ENCODE peak calls at places on chromosome X, in six cellular contexts. One of them, this sample, is unnamed.

GRCh38 chrX:77431227-77431626 is 16.0 kb upstream of the FGF16 start:
- DNase-seq in endothelial cell: no peak
- DNase-seq in GM13977: no peak
- DNase-seq in IMR-90: peak
- DNase-seq in astrocyte: peak
- DNase-seq in nephron progenitor cell: no peak
- DNase-seq in this sample: no peak

GRCh38 chrX:35040871-35041270 is 98.3 kb downstream of the FAM47B start:
- DNase-seq in endothelial cell: no peak
- DNase-seq in GM13977: no peak
- DNase-seq in IMR-90: peak
- DNase-seq in astrocyte: peak
- DNase-seq in nephron progenitor cell: no peak
- DNase-seq in this sample: no peak

GRCh38 chrX:40143001-40143400 is 45.2 kb upstream of the BCOR start:
- DNase-seq in endothelial cell: no peak
- DNase-seq in GM13977: no peak
- DNase-seq in IMR-90: no peak
- DNase-seq in astrocyte: no peak
- DNase-seq in nephron progenitor cell: no peak
- DNase-seq in this sample: no peak

GRCh38 chrX:154657226-154657805 is 3.9 kb upstream of the CTAG2 start:
- DNase-seq in endothelial cell: no peak
- DNase-seq in GM13977: no peak
- DNase-seq in IMR-90: no peak
- DNase-seq in astrocyte: no peak
- DNase-seq in nephron progenitor cell: no peak
- DNase-seq in this sample: no peak

GRCh38 chrX:80550722-80551121 is 130.5 kb downstream of the TENT5D start:
- DNase-seq in endothelial cell: peak
- DNase-seq in GM13977: no peak
- DNase-seq in IMR-90: no peak
- DNase-seq in astrocyte: no peak
- DNase-seq in nephron progenitor cell: no peak
- DNase-seq in this sample: no peak

GRCh38 chrX:22922961-22923360 is 76.8 kb upstream of the DDX53 start:
- DNase-seq in endothelial cell: no peak
- DNase-seq in GM13977: no peak
- DNase-seq in IMR-90: peak
- DNase-seq in astrocyte: peak
- DNase-seq in nephron progenitor cell: no peak
- DNase-seq in this sample: peak

GRCh38 chrX:22541926-22542325 is 269.2 kb downstream of the CBLL2 start:
- DNase-seq in endothelial cell: no peak
- DNase-seq in GM13977: no peak
- DNase-seq in IMR-90: no peak
- DNase-seq in astrocyte: peak
- DNase-seq in nephron progenitor cell: no peak
- DNase-seq in this sample: no peak

GRCh38 chrX:122591546-122591945 is 592.5 kb upstream of the GRIA3 start:
- DNase-seq in endothelial cell: no peak
- DNase-seq in GM13977: no peak
- DNase-seq in IMR-90: no peak
- DNase-seq in astrocyte: no peak
- DNase-seq in nephron progenitor cell: no peak
- DNase-seq in this sample: no peak

GRCh38 chrX:101208152-101208905 is 11.3 kb upstream of the DRP2 start:
- DNase-seq in endothelial cell: no peak
- DNase-seq in GM13977: no peak
- DNase-seq in IMR-90: peak
- DNase-seq in astrocyte: peak
- DNase-seq in nephron progenitor cell: no peak
- DNase-seq in this sample: no peak

GRCh38 chrX:67619253-67619652 is 75.4 kb downstream of the AR start:
- DNase-seq in endothelial cell: no peak
- DNase-seq in GM13977: no peak
- DNase-seq in IMR-90: peak
- DNase-seq in astrocyte: peak
- DNase-seq in nephron progenitor cell: no peak
- DNase-seq in this sample: no peak

GRCh38 chrX:38864165-38864564 is 62.9 kb downstream of the MID1IP1 start:
- DNase-seq in endothelial cell: no peak
- DNase-seq in GM13977: no peak
- DNase-seq in IMR-90: peak
- DNase-seq in astrocyte: peak
- DNase-seq in nephron progenitor cell: no peak
- DNase-seq in this sample: no peak

GRCh38 chrX:150731795-150732194 is 38.6 kb downstream of the MTMR1 start:
- DNase-seq in endothelial cell: no peak
- DNase-seq in GM13977: no peak
- DNase-seq in IMR-90: peak
- DNase-seq in astrocyte: peak
- DNase-seq in nephron progenitor cell: no peak
- DNase-seq in this sample: no peak

GRCh38 chrX:106802388-106803275 is at the start of gene TBC1D8B:
- DNase-seq in endothelial cell: peak
- DNase-seq in GM13977: peak
- DNase-seq in IMR-90: peak
- DNase-seq in astrocyte: peak
- DNase-seq in nephron progenitor cell: peak
- DNase-seq in this sample: peak

GRCh38 chrX:49072712-49073095 is 1.1 kb downstream of the PRAF2 start:
- DNase-seq in endothelial cell: no peak
- DNase-seq in GM13977: no peak
- DNase-seq in IMR-90: no peak
- DNase-seq in astrocyte: no peak
- DNase-seq in nephron progenitor cell: no peak
- DNase-seq in this sample: no peak

GRCh38 chrX:134999469-134999868 is 8.7 kb downstream of the SMIM10 start:
- DNase-seq in endothelial cell: no peak
- DNase-seq in GM13977: peak
- DNase-seq in IMR-90: peak
- DNase-seq in astrocyte: peak
- DNase-seq in nephron progenitor cell: no peak
- DNase-seq in this sample: no peak

GRCh38 chrX:45889471-45889870 is 655.8 kb downstream of the ZNF674 start:
- DNase-seq in endothelial cell: no peak
- DNase-seq in GM13977: no peak
- DNase-seq in IMR-90: peak
- DNase-seq in astrocyte: peak
- DNase-seq in nephron progenitor cell: no peak
- DNase-seq in this sample: no peak

GRCh38 chrX:26254436-26254835 is 38.5 kb downstream of the MAGEB5 start:
- DNase-seq in endothelial cell: no peak
- DNase-seq in GM13977: no peak
- DNase-seq in IMR-90: no peak
- DNase-seq in astrocyte: no peak
- DNase-seq in nephron progenitor cell: no peak
- DNase-seq in this sample: no peak

GRCh38 chrX:37818031-37818430 is 29.3 kb downstream of the DYNLT3 start:
- DNase-seq in endothelial cell: no peak
- DNase-seq in GM13977: peak
- DNase-seq in IMR-90: no peak
- DNase-seq in astrocyte: no peak
- DNase-seq in nephron progenitor cell: no peak
- DNase-seq in this sample: no peak

GRCh38 chrX:119516157-119516702 is 48.0 kb downstream of the SLC25A5 start:
- DNase-seq in endothelial cell: peak
- DNase-seq in GM13977: peak
- DNase-seq in IMR-90: peak
- DNase-seq in astrocyte: peak
- DNase-seq in nephron progenitor cell: peak
- DNase-seq in this sample: peak

GRCh38 chrX:9483376-9483775 is 18.5 kb downstream of the TBL1X start:
- DNase-seq in endothelial cell: no peak
- DNase-seq in GM13977: no peak
- DNase-seq in IMR-90: no peak
- DNase-seq in astrocyte: no peak
- DNase-seq in nephron progenitor cell: no peak
- DNase-seq in this sample: no peak

GRCh38 chrX:154490021-154490413 is 412 bp downstream of the SLC10A3 start:
- DNase-seq in endothelial cell: no peak
- DNase-seq in GM13977: no peak
- DNase-seq in IMR-90: peak
- DNase-seq in astrocyte: peak
- DNase-seq in nephron progenitor cell: no peak
- DNase-seq in this sample: peak

GRCh38 chrX:20680998-20681397 is 414.3 kb upstream of the RPS6KA3 start:
- DNase-seq in endothelial cell: no peak
- DNase-seq in GM13977: no peak
- DNase-seq in IMR-90: no peak
- DNase-seq in astrocyte: no peak
- DNase-seq in nephron progenitor cell: no peak
- DNase-seq in this sample: no peak

GRCh38 chrX:35439042-35439639 is 359.0 kb upstream of the MAGEB16 start:
- DNase-seq in endothelial cell: no peak
- DNase-seq in GM13977: no peak
- DNase-seq in IMR-90: no peak
- DNase-seq in astrocyte: no peak
- DNase-seq in nephron progenitor cell: no peak
- DNase-seq in this sample: no peak

GRCh38 chrX:38881066-38881465 is 79.8 kb downstream of the MID1IP1 start:
- DNase-seq in endothelial cell: no peak
- DNase-seq in GM13977: no peak
- DNase-seq in IMR-90: no peak
- DNase-seq in astrocyte: no peak
- DNase-seq in nephron progenitor cell: no peak
- DNase-seq in this sample: no peak

GRCh38 chrX:68940601-68941000 is 111.8 kb downstream of the EFNB1 start:
- DNase-seq in endothelial cell: no peak
- DNase-seq in GM13977: no peak
- DNase-seq in IMR-90: no peak
- DNase-seq in astrocyte: no peak
- DNase-seq in nephron progenitor cell: no peak
- DNase-seq in this sample: no peak

GRCh38 chrX:8424941-8425340 is 39.7 kb upstream of the VCX3B start:
- DNase-seq in endothelial cell: no peak
- DNase-seq in GM13977: no peak
- DNase-seq in IMR-90: no peak
- DNase-seq in astrocyte: no peak
- DNase-seq in nephron progenitor cell: no peak
- DNase-seq in this sample: no peak

GRCh38 chrX:118219866-118220265 is 103.3 kb upstream of the KLHL13 start:
- DNase-seq in endothelial cell: no peak
- DNase-seq in GM13977: no peak
- DNase-seq in IMR-90: no peak
- DNase-seq in astrocyte: no peak
- DNase-seq in nephron progenitor cell: no peak
- DNase-seq in this sample: no peak

GRCh38 chrX:45771560-45772340 is 571.1 kb upstream of the DIPK2B start:
- DNase-seq in endothelial cell: no peak
- DNase-seq in GM13977: no peak
- DNase-seq in IMR-90: peak
- DNase-seq in astrocyte: peak
- DNase-seq in nephron progenitor cell: no peak
- DNase-seq in this sample: no peak

GRCh38 chrX:18220786-18221185 is at the start of gene BEND2:
- DNase-seq in endothelial cell: no peak
- DNase-seq in GM13977: no peak
- DNase-seq in IMR-90: no peak
- DNase-seq in astrocyte: no peak
- DNase-seq in nephron progenitor cell: no peak
- DNase-seq in this sample: peak

GRCh38 chrX:151679798-151680427 is 15.3 kb upstream of the PRRG3 start:
- DNase-seq in endothelial cell: no peak
- DNase-seq in GM13977: no peak
- DNase-seq in IMR-90: no peak
- DNase-seq in astrocyte: no peak
- DNase-seq in nephron progenitor cell: no peak
- DNase-seq in this sample: no peak

GRCh38 chrX:130120321-130120731 is 10.0 kb upstream of the ELF4 start:
- DNase-seq in endothelial cell: no peak
- DNase-seq in GM13977: peak
- DNase-seq in IMR-90: no peak
- DNase-seq in astrocyte: no peak
- DNase-seq in nephron progenitor cell: peak
- DNase-seq in this sample: no peak

GRCh38 chrX:13223868-13224555 is 95.8 kb downstream of the ATXN3L start:
- DNase-seq in endothelial cell: no peak
- DNase-seq in GM13977: no peak
- DNase-seq in IMR-90: peak
- DNase-seq in astrocyte: peak
- DNase-seq in nephron progenitor cell: no peak
- DNase-seq in this sample: no peak

GRCh38 chrX:133958997-133959688 is 26.3 kb downstream of the GPC3 start:
- DNase-seq in endothelial cell: no peak
- DNase-seq in GM13977: no peak
- DNase-seq in IMR-90: no peak
- DNase-seq in astrocyte: no peak
- DNase-seq in nephron progenitor cell: no peak
- DNase-seq in this sample: no peak

GRCh38 chrX:150680974-150681373 is 12.2 kb upstream of the MTMR1 start:
- DNase-seq in endothelial cell: no peak
- DNase-seq in GM13977: no peak
- DNase-seq in IMR-90: peak
- DNase-seq in astrocyte: no peak
- DNase-seq in nephron progenitor cell: no peak
- DNase-seq in this sample: peak

GRCh38 chrX:136694491-136695087 is 46.6 kb downstream of the CD40LG start:
- DNase-seq in endothelial cell: no peak
- DNase-seq in GM13977: peak
- DNase-seq in IMR-90: peak
- DNase-seq in astrocyte: peak
- DNase-seq in nephron progenitor cell: peak
- DNase-seq in this sample: no peak

GRCh38 chrX:21989415-21989814 is 42.7 kb upstream of the PHEX start:
- DNase-seq in endothelial cell: no peak
- DNase-seq in GM13977: no peak
- DNase-seq in IMR-90: no peak
- DNase-seq in astrocyte: no peak
- DNase-seq in nephron progenitor cell: no peak
- DNase-seq in this sample: no peak

GRCh38 chrX:38804481-38805293 is 3.4 kb downstream of the MID1IP1 start:
- DNase-seq in endothelial cell: peak
- DNase-seq in GM13977: peak
- DNase-seq in IMR-90: no peak
- DNase-seq in astrocyte: no peak
- DNase-seq in nephron progenitor cell: peak
- DNase-seq in this sample: no peak

GRCh38 chrX:34900691-34901090 is 41.9 kb upstream of the FAM47B start:
- DNase-seq in endothelial cell: no peak
- DNase-seq in GM13977: no peak
- DNase-seq in IMR-90: peak
- DNase-seq in astrocyte: peak
- DNase-seq in nephron progenitor cell: no peak
- DNase-seq in this sample: peak